ENCODE peak calls at places on chromosomes 13 and 19, in six cellular contexts. Q, S, Y, K, A and W are unnamed samples.

GRCh38 chr19:6707011-6707657 is 13.3 kb downstream of the C3 start:
- DNase-seq in Q (peak), S (no peak), Y (no peak), K (no peak), A (no peak), W (no peak)

GRCh38 chr13:61453121-61453520 is 37.5 kb upstream of the PCDH20 start:
- DNase-seq in Q (no peak), S (no peak), Y (no peak), K (no peak), A (no peak), W (no peak)

GRCh38 chr19:6890938-6891337 is 3.6 kb downstream of the ADGRE1 start:
- DNase-seq in Q (no peak), S (no peak), Y (no peak), K (no peak), A (no peak), W (no peak)

GRCh38 chr13:74037762-74038161 is 96.4 kb downstream of the KLF12 start:
- DNase-seq in Q (no peak), S (no peak), Y (no peak), K (no peak), A (no peak), W (no peak)

GRCh38 chr13:45352031-45352430 is 11.0 kb upstream of the TPT1 start:
- DNase-seq in Q (no peak), S (no peak), Y (no peak), K (no peak), A (no peak), W (no peak)

GRCh38 chr19:46080561-46080960 is 39.8 kb upstream of the IGFL4 start:
- DNase-seq in Q (no peak), S (no peak), Y (no peak), K (peak), A (no peak), W (no peak)

GRCh38 chr19:2064788-2065524 is 13.9 kb upstream of the MKNK2 start:
- DNase-seq in Q (no peak), S (no peak), Y (no peak), K (no peak), A (peak), W (no peak)

GRCh38 chr19:18322318-18322758 is 538 bp downstream of the LSM4 start:
- DNase-seq in Q (no peak), S (peak), Y (peak), K (no peak), A (peak), W (no peak)

GRCh38 chr19:48715276-48715675 is 4.2 kb downstream of the MAMSTR start:
- DNase-seq in Q (no peak), S (no peak), Y (peak), K (no peak), A (no peak), W (no peak)

GRCh38 chr19:36605839-36606478 is 846 bp downstream of the ZNF382 start:
- DNase-seq in Q (no peak), S (no peak), Y (no peak), K (no peak), A (no peak), W (peak)

GRCh38 chr13:48304132-48304876 is 753 bp downstream of the RB1 start:
- DNase-seq in Q (no peak), S (no peak), Y (peak), K (peak), A (peak), W (peak)

GRCh38 chr13:110910013-110910890 is 4.6 kb downstream of the ANKRD10 start:
- DNase-seq in Q (no peak), S (no peak), Y (peak), K (no peak), A (peak), W (no peak)

GRCh38 chr19:39970424-39970673 is 616 bp upstream of the PSMC4 start:
- DNase-seq in Q (no peak), S (no peak), Y (no peak), K (no peak), A (no peak), W (no peak)

GRCh38 chr19:19858751-19859150 is 6.9 kb upstream of the ZNF253 start:
- DNase-seq in Q (no peak), S (no peak), Y (no peak), K (no peak), A (no peak), W (no peak)

GRCh38 chr19:43755256-43755801 is 567 bp upstream of the SMG9 start:
- DNase-seq in Q (peak), S (peak), Y (peak), K (peak), A (peak), W (peak)

GRCh38 chr13:72542241-72542640 is 185.2 kb downstream of the MZT1 start:
- DNase-seq in Q (no peak), S (no peak), Y (no peak), K (no peak), A (no peak), W (no peak)

GRCh38 chr13:108375772-108376171 is 106.3 kb downstream of the TNFSF13B start:
- DNase-seq in Q (no peak), S (no peak), Y (no peak), K (no peak), A (no peak), W (no peak)

GRCh38 chr13:31213681-31214289 is 14.0 kb downstream of the B3GLCT start:
- DNase-seq in Q (no peak), S (no peak), Y (no peak), K (no peak), A (no peak), W (no peak)

GRCh38 chr13:97327521-97328221 is 105.5 kb downstream of the MBNL2 start:
- DNase-seq in Q (no peak), S (no peak), Y (no peak), K (no peak), A (no peak), W (no peak)

GRCh38 chr19:35710784-35711723 is 6.7 kb downstream of the ZBTB32 start:
- DNase-seq in Q (no peak), S (no peak), Y (no peak), K (no peak), A (no peak), W (no peak)

GRCh38 chr13:98885605-98886004 is 92.3 kb downstream of the DOCK9 start:
- DNase-seq in Q (no peak), S (no peak), Y (no peak), K (no peak), A (no peak), W (no peak)

GRCh38 chr19:29445246-29445645 is 80.5 kb upstream of the VSTM2B start:
- DNase-seq in Q (no peak), S (no peak), Y (no peak), K (no peak), A (no peak), W (no peak)

GRCh38 chr19:1567116-1567847 is 843 bp downstream of the MEX3D start:
- DNase-seq in Q (peak), S (no peak), Y (peak), K (peak), A (no peak), W (no peak)

GRCh38 chr13:39656325-39656677 is 839 bp downstream of the COG6 start:
- DNase-seq in Q (no peak), S (no peak), Y (no peak), K (no peak), A (no peak), W (no peak)

GRCh38 chr13:38430761-38431160 is 81.1 kb downstream of the UFM1 start:
- DNase-seq in Q (no peak), S (no peak), Y (no peak), K (no peak), A (no peak), W (no peak)

GRCh38 chr13:90270231-90270630 is 1077.3 kb upstream of the MIR17HG start:
- DNase-seq in Q (no peak), S (no peak), Y (no peak), K (no peak), A (no peak), W (no peak)

GRCh38 chr19:10975374-10976036 is 14.7 kb downstream of the SMARCA4 start:
- DNase-seq in Q (no peak), S (peak), Y (no peak), K (peak), A (peak), W (no peak)

GRCh38 chr19:45767881-45768643 is 990 bp downstream of the SIX5 start:
- DNase-seq in Q (peak), S (peak), Y (peak), K (peak), A (peak), W (peak)

GRCh38 chr19:4870025-4870700 is 2.7 kb upstream of the PLIN3 start:
- DNase-seq in Q (peak), S (peak), Y (peak), K (no peak), A (peak), W (no peak)

GRCh38 chr19:33758541-33759013 is 38.1 kb upstream of the KCTD15 start:
- DNase-seq in Q (peak), S (peak), Y (no peak), K (no peak), A (no peak), W (no peak)

GRCh38 chr19:50777830-50778303 is 7.6 kb downstream of the GPR32 start:
- DNase-seq in Q (no peak), S (no peak), Y (no peak), K (no peak), A (no peak), W (no peak)

GRCh38 chr13:71813187-71813586 is 53.8 kb downstream of the DACH1 start:
- DNase-seq in Q (no peak), S (no peak), Y (no peak), K (no peak), A (no peak), W (no peak)

GRCh38 chr19:40763963-40764362 is 11.4 kb upstream of the MIA start:
- DNase-seq in Q (no peak), S (no peak), Y (no peak), K (no peak), A (no peak), W (no peak)

DNA sequence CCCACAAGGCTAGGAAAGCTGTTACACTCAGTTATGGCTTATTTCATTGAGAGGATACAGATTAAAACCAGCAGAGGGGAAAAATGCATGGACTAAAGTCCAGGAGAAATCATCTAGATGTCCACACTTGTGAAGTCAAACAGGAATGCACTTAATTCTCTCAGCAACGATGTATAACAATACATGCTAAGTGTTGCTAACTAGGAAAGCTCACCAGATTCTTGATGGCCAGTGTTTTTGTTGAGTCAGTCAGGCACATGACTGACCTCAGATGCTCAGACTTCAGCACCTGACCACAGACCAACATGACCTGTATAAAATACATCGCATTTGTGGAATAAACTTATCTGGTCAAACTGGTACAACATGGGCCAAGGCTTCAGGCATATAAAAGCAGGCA is 470.2 kb upstream of the PRR20A start:
- DNase-seq in Q (no peak), S (no peak), Y (no peak), K (no peak), A (no peak), W (no peak)
- H3K27ac ChIP-seq in Q (no peak), S (no peak), Y (no peak), K (no peak), A (no peak), W (no peak)

DNA sequence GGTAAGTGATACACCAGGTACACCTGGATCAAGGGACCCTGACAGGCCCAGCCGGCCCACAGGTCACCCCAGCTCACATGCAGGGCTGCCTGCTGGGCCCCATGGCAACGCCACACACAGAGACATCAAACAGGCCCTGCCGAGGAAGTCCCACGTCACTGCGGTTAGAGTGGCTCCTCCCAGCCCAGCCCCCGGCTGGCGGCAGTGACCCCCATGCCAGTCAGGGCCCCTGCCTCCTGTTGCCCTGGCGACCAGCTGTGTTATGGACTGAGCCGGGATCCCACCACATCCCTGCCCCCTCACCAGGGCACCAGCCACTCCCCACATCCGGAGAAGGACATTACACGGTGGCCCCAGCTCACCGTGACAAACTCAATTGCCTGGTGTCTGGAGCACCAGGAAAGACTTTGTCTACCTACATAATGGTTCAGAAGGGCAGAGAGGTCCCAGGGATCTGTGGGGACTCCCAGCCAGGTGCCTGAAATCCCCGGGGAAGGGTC is 30.4 kb upstream of the NANOS3 start:
- DNase-seq in Q (peak), S (peak), Y (peak), K (peak), A (peak), W (no peak)
- H3K27ac ChIP-seq in Q (peak), S (peak), Y (peak), K (peak), A (peak), W (peak)

DNA sequence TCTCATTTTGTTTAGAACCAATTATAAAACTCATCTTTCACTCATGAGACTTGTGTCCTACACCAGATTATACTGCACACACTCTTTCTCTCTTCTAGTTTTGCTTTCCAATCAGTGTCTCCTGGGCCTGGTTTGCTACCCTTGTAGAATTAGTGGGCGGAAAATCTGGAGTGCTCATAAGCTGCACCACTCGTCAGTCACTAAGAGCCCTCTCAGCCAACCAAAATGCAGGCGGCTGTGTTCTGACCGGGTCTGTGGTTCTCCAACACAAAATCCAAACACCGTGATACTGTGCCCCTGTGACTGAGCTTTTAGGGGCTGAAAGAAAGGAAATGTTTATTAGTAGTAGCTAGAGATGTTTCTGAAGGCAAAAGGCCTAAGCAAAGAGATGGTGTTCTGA is 83.7 kb upstream of the OBI1 start:
- DNase-seq in Q (no peak), S (no peak), Y (no peak), K (no peak), A (no peak), W (no peak)
- H3K27ac ChIP-seq in Q (no peak), S (no peak), Y (no peak), K (no peak), A (no peak), W (no peak)

GRCh38 chr13:91349992-91350911 is 2.8 kb downstream of the MIR17HG start:
- DNase-seq in Q (no peak), S (no peak), Y (no peak), K (no peak), A (no peak), W (no peak)
- H3K27ac ChIP-seq in Q (no peak), S (no peak), Y (no peak), K (no peak), A (no peak), W (no peak)

GRCh38 chr13:53822136-53822535 is 793.5 kb downstream of the OLFM4 start:
- DNase-seq in Q (no peak), S (no peak), Y (no peak), K (no peak), A (no peak), W (no peak)
- H3K27ac ChIP-seq in Q (no peak), S (no peak), Y (no peak), K (no peak), A (no peak), W (no peak)

GRCh38 chr19:55644191-55644833 is 863 bp downstream of the ZNF581 start:
- DNase-seq in Q (no peak), S (no peak), Y (no peak), K (no peak), A (no peak), W (no peak)

GRCh38 chr19:55645512-55645881 is 2.0 kb downstream of the ZNF581 start:
- DNase-seq in Q (no peak), S (no peak), Y (no peak), K (no peak), A (no peak), W (no peak)

GRCh38 chr19:55643733-55644116 is 276 bp downstream of the ZNF581 start:
- DNase-seq in Q (no peak), S (no peak), Y (no peak), K (no peak), A (no peak), W (no peak)

GRCh38 chr19:55643003-55643732 is at the start of gene ZNF581:
- DNase-seq in Q (peak), S (peak), Y (peak), K (peak), A (peak), W (peak)

GRCh38 chr19:55644842-55645511 is 1.5 kb downstream of the ZNF581 start:
- DNase-seq in Q (no peak), S (no peak), Y (no peak), K (no peak), A (no peak), W (no peak)
- H3K27ac ChIP-seq in Q (no peak), S (no peak), Y (no peak), K (no peak), A (no peak), W (no peak)

DNA sequence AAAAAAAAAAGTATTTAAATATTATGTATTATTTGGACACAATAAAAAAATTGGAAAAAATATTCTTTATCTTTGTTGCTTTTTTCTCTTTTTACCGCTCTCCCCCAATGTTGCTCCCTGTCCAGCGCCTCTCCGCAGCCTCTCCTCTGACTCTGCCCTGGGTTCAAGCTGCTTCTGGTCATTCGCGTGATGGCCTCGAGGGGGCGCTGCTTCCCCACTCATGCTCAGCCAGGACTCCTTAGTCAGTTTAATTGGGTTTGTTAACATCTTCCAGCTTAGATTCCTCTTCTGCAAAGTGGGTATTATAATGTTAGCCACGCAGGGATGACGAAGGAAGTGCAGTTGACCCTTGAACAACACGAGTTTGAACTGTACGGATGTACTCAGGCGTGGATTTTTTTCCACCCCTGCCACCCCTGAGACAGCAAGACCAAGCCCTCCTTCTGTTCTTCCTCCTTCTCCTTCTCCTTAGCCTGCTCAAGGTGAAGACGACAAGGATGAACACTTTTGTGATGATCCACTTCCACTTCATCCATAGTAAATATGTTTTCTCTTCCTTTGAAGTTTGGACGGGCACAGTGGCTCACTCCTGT is 4.8 kb upstream of the NWD1 start:
- DNase-seq in Q (peak), S (peak), Y (peak), K (peak), A (no peak), W (peak)
- H3K27ac ChIP-seq in Q (no peak), S (no peak), Y (no peak), K (no peak), A (no peak), W (no peak)